ENCODE peak calls at places on chromosomes 2 and 18, in five cellular contexts. S is breast epithelium, C is heart left ventricle, V is left ventricle myocardium inferior, T is neural progenitor cell. Y is an unnamed sample. For H3K9me3, the result is how much of the 10 kb centered on the place peaks cover.

GRCh38 chr2:8633735-8634313 is 48.0 kb upstream of the ID2 start:
- DNase-seq in S (no peak), C (no peak), T (no peak), V (no peak), Y (peak)

GRCh38 chr18:38402509-38402908 is 836.9 kb upstream of the CELF4 start:
- DNase-seq in V (no peak), S (no peak), C (no peak), T (peak), Y (no peak)

GRCh38 chr18:48566588-48566987 is 27.8 kb downstream of the CTIF start:
- DNase-seq in S (no peak), T (no peak), C (no peak), V (no peak), Y (no peak)

GRCh38 chr2:230944123-230944653 is 19.1 kb upstream of the GPR55 start:
- DNase-seq in S (no peak), C (no peak), V (no peak), T (no peak), Y (no peak)

GRCh38 chr2:19426144-19426543 is 67.7 kb upstream of the OSR1 start:
- DNase-seq in T (no peak), S (no peak), V (no peak), C (no peak), Y (no peak)

GRCh38 chr2:171034315-171034714 is 105.3 kb downstream of the GORASP2 start:
- DNase-seq in V (no peak), T (no peak), C (no peak), S (no peak), Y (no peak)

GRCh38 chr18:527136-527535 is 26.6 kb upstream of the COLEC12 start:
- DNase-seq in S (no peak), T (no peak), C (no peak), V (no peak), Y (no peak)

GRCh38 chr2:240369725-240370585 is 65.5 kb upstream of the GPC1 start:
- DNase-seq in T (no peak), C (peak), S (no peak), V (peak), Y (peak)

GRCh38 chr18:26312196-26312595 is 86.0 kb downstream of the TAF4B start:
- DNase-seq in V (no peak), C (no peak), T (peak), S (no peak), Y (no peak)

GRCh38 chr2:203583084-203583695 is 48.1 kb upstream of the RAPH1 start:
- DNase-seq in V (no peak), S (no peak), T (no peak), C (no peak), Y (no peak)

GRCh38 chr2:223835701-223836532 is 1.5 kb downstream of the AP1S3 start:
- DNase-seq in T (no peak), V (no peak), S (no peak), C (no peak), Y (no peak)

GRCh38 chr2:112784199-112785189 is at the start of gene IL1A:
- DNase-seq in T (peak), V (no peak), C (no peak), S (no peak), Y (no peak)

GRCh38 chr2:105373895-105374401 is 24.9 kb downstream of the FHL2 start:
- DNase-seq in S (no peak), C (no peak), T (no peak), V (no peak), Y (no peak)

GRCh38 chr2:26605195-26605968 is 35.8 kb downstream of the CIB4 start:
- DNase-seq in S (no peak), V (no peak), T (peak), C (no peak), Y (no peak)

GRCh38 chr2:9820020-9820973 is 23.0 kb upstream of the TAF1B start:
- DNase-seq in T (no peak), V (no peak), C (no peak), S (no peak), Y (no peak)

GRCh38 chr2:119647440-119648169 is 31.4 kb upstream of the TMEM177 start:
- DNase-seq in T (no peak), V (no peak), C (no peak), S (no peak), Y (no peak)

GRCh38 chr2:241432824-241433448 is 75.4 kb downstream of the STK25 start:
- DNase-seq in V (no peak), T (no peak), S (no peak), C (no peak), Y (no peak)

GRCh38 chr2:108399479-108399878 is 21.7 kb downstream of the SULT1C4 start:
- DNase-seq in C (no peak), T (no peak), V (no peak), S (no peak), Y (no peak)

GRCh38 chr2:52597361-52597760 is 1170.2 kb upstream of the CHAC2 start:
- DNase-seq in T (no peak), S (no peak), V (no peak), C (no peak), Y (no peak)

GRCh38 chr18:48922801-48923730 is 27.7 kb downstream of the SMAD7 start:
- DNase-seq in S (no peak), T (peak), V (peak), C (no peak), Y (no peak)

GRCh38 chr2:171307560-171307959 is 126.2 kb downstream of the METTL8 start:
- DNase-seq in C (no peak), S (no peak), T (no peak), V (no peak), Y (no peak)

GRCh38 chr18:36464126-36464651 is 166.7 kb downstream of the FHOD3 start:
- DNase-seq in V (no peak), T (peak), S (no peak), C (no peak), Y (no peak)

GRCh38 chr2:191264647-191265079 is 19.5 kb downstream of the MYO1B start:
- DNase-seq in T (no peak), S (no peak), V (no peak), C (no peak), Y (peak)

GRCh38 chr18:3008546-3008945 is 4.4 kb downstream of the LPIN2 start:
- DNase-seq in V (no peak), S (no peak), T (no peak), C (no peak), Y (peak)

GRCh38 chr2:147689510-147689909 is 155.3 kb upstream of the ACVR2A start:
- DNase-seq in S (no peak), V (no peak), T (no peak), C (no peak), Y (no peak)

GRCh38 chr2:80186262-80186661 is 118.3 kb downstream of the LRRTM1 start:
- DNase-seq in S (no peak), T (no peak), V (no peak), C (no peak), Y (no peak)

GRCh38 chr2:43000242-43001054 is 208.1 kb upstream of the HAAO start:
- DNase-seq in C (no peak), V (no peak), T (no peak), S (no peak), Y (no peak)

GRCh38 chr18:45066210-45066609 is 385.5 kb downstream of the SETBP1 start:
- DNase-seq in V (no peak), S (no peak), C (no peak), T (no peak), Y (no peak)

GRCh38 chr2:163774862-163775261 is 39.1 kb upstream of the FIGN start:
- DNase-seq in V (no peak), S (no peak), T (no peak), C (no peak), Y (peak)

GRCh38 chr2:65370387-65371093 is 61.9 kb downstream of the SPRED2 start:
- DNase-seq in T (no peak), V (no peak), C (peak), S (no peak), Y (no peak)

GRCh38 chr2:234930397-234930796 is 21.4 kb upstream of the SH3BP4 start:
- DNase-seq in T (no peak), C (no peak), S (no peak), V (no peak), Y (no peak)

GRCh38 chr2:239203443-239204142 is 197.2 kb downstream of the HDAC4 start:
- DNase-seq in C (no peak), V (no peak), S (peak), T (no peak), Y (no peak)

GRCh38 chr2:63078852-63079606 is 28.4 kb downstream of the OTX1 start:
- DNase-seq in C (no peak), V (no peak), S (no peak), T (peak), Y (no peak)

GRCh38 chr18:13110559-13110958 is 108.0 kb upstream of the LDLRAD4 start:
- DNase-seq in T (no peak), V (no peak), S (no peak), C (no peak), Y (no peak)

GRCh38 chr2:200399046-200399445 is 92.6 kb downstream of the SPATS2L start:
- DNase-seq in S (no peak), T (no peak), C (no peak), V (no peak), Y (no peak)

GRCh38 chr2:237154894-237155851 is 69.5 kb downstream of the COPS8 start:
- DNase-seq in C (no peak), V (no peak), T (no peak), S (no peak), Y (no peak)

GRCh38 chr2:231642631-231643493 is 50.2 kb downstream of the TEX44 start:
- DNase-seq in T (no peak), S (peak), C (peak), V (peak), Y (peak)

GRCh38 chr2:179805001-179805400 is 56.4 kb downstream of the ZNF385B start:
- DNase-seq in T (no peak), S (no peak), V (no peak), C (no peak), Y (no peak)

GRCh38 chr2:102358496-102358895 is 2.9 kb downstream of the IL18R1 start:
- DNase-seq in V (no peak), C (no peak), S (no peak), T (no peak), Y (no peak)

GRCh38 chr2:102357975-102358374 is 2.4 kb downstream of the IL18R1 start:
- DNase-seq in C (no peak), V (no peak), S (no peak), T (no peak), Y (no peak)

GRCh38 chr2:102356741-102357140 is 1.1 kb downstream of the IL18R1 start:
- DNase-seq in T (no peak), C (no peak), V (no peak), S (no peak), Y (no peak)

GRCh38 chr2:102356381-102356712 is 751 bp downstream of the IL18R1 start:
- DNase-seq in C (no peak), V (no peak), S (no peak), T (no peak), Y (no peak)

GRCh38 chr2:102355526-102356380 is at the start of gene IL18R1:
- DNase-seq in S (peak), C (peak), V (peak), T (peak), Y (peak)
- H3K27ac ChIP-seq in S (peak), C (peak), V (peak), T (no peak), Y (no peak)

DNA sequence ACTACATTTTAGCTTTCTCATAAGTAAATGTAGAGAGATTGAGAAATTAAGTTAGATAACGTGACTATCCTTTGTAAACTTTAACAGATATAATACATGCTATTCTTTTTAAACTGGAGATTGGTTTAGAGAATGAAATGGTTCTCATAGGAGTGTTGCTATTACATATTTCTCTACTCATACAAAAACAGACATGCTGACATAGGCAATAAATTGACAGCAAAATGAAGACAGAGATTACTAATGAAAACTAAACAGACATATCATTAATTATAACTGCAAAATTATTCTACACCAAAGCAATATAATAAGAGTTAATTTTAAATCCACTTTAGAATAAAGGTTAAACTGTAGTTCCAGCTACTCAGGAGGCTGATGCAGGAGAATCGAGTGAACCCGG is 227.6 kb downstream of the CBLN2 start:
- DNase-seq in V (no peak), C (no peak), T (no peak), S (no peak), Y (no peak)
- H3K9me3 ChIP-seq in V (under half), C (under half), T (under half), S (under half), Y (under half)

DNA sequence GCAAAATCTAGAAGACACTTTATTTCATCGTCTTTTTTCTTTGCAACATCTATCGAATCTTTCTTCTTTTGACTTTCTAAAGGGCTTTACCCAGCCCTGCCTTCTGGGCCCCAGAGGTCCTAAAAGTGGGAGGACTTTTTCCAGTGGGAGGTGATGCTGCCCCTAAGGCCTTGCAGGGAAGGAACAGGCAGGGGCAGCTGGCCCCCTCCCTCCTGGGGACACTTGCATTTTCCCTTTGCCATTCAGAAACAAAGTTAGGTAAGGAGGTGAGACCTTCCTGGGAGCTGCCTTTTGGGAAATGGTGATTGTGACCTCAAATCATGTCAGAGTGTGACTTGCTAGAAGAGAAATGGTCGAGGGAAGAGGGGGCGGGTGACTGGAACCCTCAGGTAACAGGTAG is 132.7 kb downstream of the GLI2 start:
- DNase-seq in S (no peak), C (no peak), V (no peak), T (no peak), Y (no peak)
- TF ChIP-seq CTCF in S (no peak), C (no peak), V (no peak), T (no peak), Y (no peak)

GRCh38 chr2:2662037-2662846 is 331.2 kb upstream of the MYT1L start:
- DNase-seq in T (no peak), S (no peak), V (peak), C (peak), Y (no peak)
- H3K27ac ChIP-seq in T (no peak), S (peak), V (peak), C (no peak), Y (no peak)

GRCh38 chr2:208984376-208985100 is 439.3 kb upstream of the MAP2 start:
- DNase-seq in T (no peak), V (no peak), C (no peak), S (no peak), Y (no peak)

GRCh38 chr2:208985644-208986043 is 438.2 kb upstream of the MAP2 start:
- DNase-seq in S (no peak), T (no peak), C (no peak), V (no peak), Y (no peak)

GRCh38 chr2:208980321-208980720 is 443.5 kb upstream of the MAP2 start:
- DNase-seq in T (no peak), S (no peak), V (no peak), C (no peak), Y (no peak)

GRCh38 chr2:208983476-208983875 is 440.4 kb upstream of the MAP2 start:
- DNase-seq in C (no peak), S (no peak), T (no peak), V (no peak), Y (no peak)

DNA sequence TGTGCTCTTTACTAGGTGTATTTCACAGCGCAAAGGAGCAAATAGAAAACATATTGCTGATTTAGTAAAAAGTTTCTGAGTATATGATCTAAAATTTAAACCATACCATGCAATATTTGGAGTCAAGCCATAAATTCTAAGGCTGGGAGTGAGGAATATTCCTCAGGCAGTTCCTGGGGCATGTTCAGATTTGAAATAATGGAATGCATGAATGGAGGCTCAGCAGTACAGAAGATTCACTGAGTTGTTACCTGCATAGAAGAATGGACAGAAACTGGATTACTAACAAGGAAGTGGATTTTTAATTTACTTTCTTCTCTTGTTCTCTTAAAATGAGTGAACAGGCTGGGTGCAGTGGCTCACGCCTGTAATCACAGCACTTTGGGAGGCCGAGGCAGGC is 441.0 kb upstream of the MAP2 start:
- DNase-seq in C (no peak), T (no peak), S (no peak), V (no peak), Y (no peak)
- H3K9me3 ChIP-seq in C (under half), T (under half), S (under half), V (under half), Y (under half)

DNA sequence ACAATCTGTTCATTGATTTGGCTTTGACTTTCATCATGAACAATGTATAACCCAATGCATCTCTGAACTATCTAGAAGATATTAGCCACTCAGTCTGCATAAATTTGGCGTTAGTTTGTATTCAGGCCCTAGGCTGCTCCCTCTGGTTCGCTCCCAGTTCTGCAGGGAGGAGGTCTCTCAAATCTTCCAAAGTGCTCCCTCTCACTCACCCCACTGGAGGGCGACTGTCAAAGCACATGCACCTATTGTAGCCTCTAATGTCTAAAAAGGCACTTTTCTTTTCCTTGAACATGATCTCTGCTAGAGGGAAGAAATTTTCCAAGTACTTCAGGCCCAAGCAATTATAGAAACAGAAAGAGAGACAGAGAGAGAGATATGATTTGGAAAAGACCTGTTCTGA is 291.5 kb downstream of the TDRD15 start:
- DNase-seq in S (no peak), V (no peak), T (peak), C (no peak), Y (no peak)
- TF ChIP-seq CTCF in S (no peak), V (peak), T (peak), C (no peak), Y (no peak)

GRCh38 chr2:38180754-38181153 is 104.8 kb upstream of the CYP1B1 start:
- DNase-seq in T (no peak), C (no peak), V (no peak), S (no peak), Y (no peak)

GRCh38 chr2:38187416-38188127 is 111.6 kb upstream of the CYP1B1 start:
- DNase-seq in V (peak), T (no peak), S (peak), C (peak), Y (peak)

GRCh38 chr2:38182518-38183013 is 106.6 kb upstream of the CYP1B1 start:
- DNase-seq in C (no peak), V (no peak), T (no peak), S (no peak), Y (no peak)

GRCh38 chr2:38181802-38182517 is 106.0 kb upstream of the CYP1B1 start:
- DNase-seq in S (no peak), V (no peak), C (no peak), T (no peak), Y (no peak)

DNA sequence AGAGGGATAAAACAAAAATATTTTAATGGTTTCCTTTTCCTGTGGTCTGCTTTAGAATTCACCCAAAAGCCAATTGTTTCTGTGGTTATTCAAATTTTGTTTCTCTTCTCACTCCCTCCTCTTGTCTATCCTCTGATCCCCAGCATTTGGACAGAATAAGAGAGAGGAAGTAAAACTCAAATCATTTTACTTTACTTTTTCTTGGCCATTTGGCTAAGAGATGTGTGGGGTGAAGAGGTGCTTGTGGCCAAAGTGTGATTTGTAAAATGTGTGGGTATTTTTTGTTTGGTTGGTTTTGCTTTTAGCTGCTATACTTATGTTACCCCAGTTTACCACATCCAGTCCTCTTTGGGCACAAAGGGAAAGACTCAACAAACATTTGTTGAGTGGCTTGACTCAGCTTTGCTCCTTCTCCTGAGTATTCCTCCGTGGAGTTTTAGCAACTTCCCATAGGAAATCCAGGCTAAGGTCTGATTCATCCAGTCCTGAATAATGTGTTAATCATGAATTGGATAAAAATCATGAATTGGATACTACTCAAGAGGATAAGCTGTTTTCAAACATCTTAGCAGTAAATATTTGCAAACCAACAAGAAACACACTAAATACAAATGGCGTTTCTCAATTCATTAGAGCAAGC is 109.1 kb upstream of the CYP1B1 start:
- DNase-seq in C (no peak), S (no peak), T (no peak), V (no peak), Y (no peak)
- H3K27ac ChIP-seq in C (no peak), S (peak), T (no peak), V (peak), Y (no peak)

GRCh38 chr2:13578547-13578946 is 861.8 kb downstream of the TRIB2 start:
- DNase-seq in T (no peak), C (no peak), V (no peak), S (no peak), Y (no peak)

GRCh38 chr2:13581471-13581870 is 864.7 kb downstream of the TRIB2 start:
- DNase-seq in V (no peak), T (peak), S (no peak), C (no peak), Y (no peak)

GRCh38 chr2:13574831-13575230 is 858.1 kb downstream of the TRIB2 start:
- DNase-seq in S (no peak), C (no peak), T (no peak), V (no peak), Y (no peak)

GRCh38 chr2:13572466-13572865 is 855.7 kb downstream of the TRIB2 start:
- DNase-seq in V (no peak), C (no peak), S (no peak), T (no peak), Y (no peak)

GRCh38 chr2:13576634-13577033 is 859.9 kb downstream of the TRIB2 start:
- DNase-seq in S (no peak), V (no peak), C (no peak), T (no peak), Y (no peak)
- H3K9me3 ChIP-seq in S (under half), V (under half), C (under half), T (under half), Y (under half)